ENCODE peak calls at places on chromosome 12, in six cellular contexts. V, I, U, P, B and S are unnamed samples.

GRCh38 chr12:12725956-12726542 is 8.9 kb downstream of the CDKN1B start:
- DNase-seq in P (no peak), I (no peak), U (no peak), B (no peak), V (no peak), S (no peak)

GRCh38 chr12:22573181-22573580 is 28.8 kb upstream of the C2CD5 start:
- DNase-seq in V (no peak), U (no peak), B (no peak), I (no peak), P (no peak), S (no peak)

GRCh38 chr12:1281683-1282366 is 290.8 kb downstream of the ERC1 start:
- DNase-seq in P (no peak), V (no peak), I (no peak), B (no peak), U (no peak), S (no peak)

GRCh38 chr12:28012333-28012918 is 39.9 kb upstream of the PTHLH start:
- DNase-seq in I (no peak), B (no peak), U (no peak), P (no peak), V (no peak), S (no peak)

GRCh38 chr12:5783274-5783920 is 161.7 kb downstream of the ANO2 start:
- DNase-seq in P (no peak), I (no peak), V (peak), B (no peak), U (no peak), S (no peak)

GRCh38 chr12:121776190-121777098 is 17.0 kb downstream of the RHOF start:
- DNase-seq in P (peak), U (peak), I (peak), B (no peak), V (peak), S (peak)

GRCh38 chr12:75721231-75721641 is 209.8 kb upstream of the KRR1 start:
- DNase-seq in V (peak), B (no peak), P (no peak), U (no peak), I (no peak), S (no peak)

GRCh38 chr12:113327000-113327399 is 7.9 kb downstream of the SLC8B1 start:
- DNase-seq in V (no peak), I (no peak), P (no peak), U (no peak), B (no peak), S (no peak)

GRCh38 chr12:125159687-125160086 is 94.5 kb downstream of the AACS start:
- DNase-seq in V (no peak), I (no peak), U (no peak), B (no peak), P (no peak), S (no peak)

GRCh38 chr12:65878540-65878939 is 54.3 kb downstream of the HMGA2 start:
- DNase-seq in B (no peak), U (no peak), V (peak), I (no peak), P (no peak), S (no peak)

GRCh38 chr12:65871865-65872645 is 47.8 kb downstream of the HMGA2 start:
- DNase-seq in B (no peak), V (no peak), I (no peak), U (no peak), P (no peak), S (no peak)

GRCh38 chr12:65876898-65877721 is 52.8 kb downstream of the HMGA2 start:
- DNase-seq in P (no peak), U (no peak), V (peak), B (peak), I (no peak), S (no peak)

GRCh38 chr12:65877836-65878235 is 53.6 kb downstream of the HMGA2 start:
- DNase-seq in V (peak), I (no peak), B (no peak), P (no peak), U (no peak), S (no peak)

DNA sequence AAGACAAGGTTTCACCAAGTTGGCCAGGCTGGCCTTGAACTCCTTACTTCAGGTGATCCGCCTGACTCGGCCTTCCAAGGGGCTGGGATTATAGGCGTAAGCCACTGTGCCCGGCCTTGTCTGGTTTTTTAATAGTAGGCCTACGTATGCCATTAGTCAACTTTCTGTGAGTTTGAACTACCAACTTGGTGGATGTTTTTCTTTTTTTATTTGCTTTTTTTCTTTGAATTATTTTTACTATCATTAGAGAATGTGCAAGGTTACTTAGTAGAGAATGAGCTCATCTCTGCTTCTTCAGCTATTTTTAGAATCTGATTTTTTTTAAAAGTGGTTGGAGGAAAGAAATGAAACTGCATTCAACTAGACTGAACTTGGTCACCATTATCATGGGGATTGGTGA is 51.4 kb downstream of the HMGA2 start:
- DNase-seq in I (no peak), B (no peak), P (no peak), U (no peak), V (no peak), S (no peak)
- TF ChIP-seq POLR2A in I (no peak), B (no peak), P (no peak), U (no peak), V (no peak), S (no peak)

GRCh38 chr12:55729592-55730446 is 1.0 kb upstream of the CD63 start:
- DNase-seq in I (peak), U (peak), V (peak), P (peak), B (peak), S (peak)
- TF ChIP-seq POLR2A in I (peak), U (peak), V (peak), P (peak), B (no peak), S (peak)

DNA sequence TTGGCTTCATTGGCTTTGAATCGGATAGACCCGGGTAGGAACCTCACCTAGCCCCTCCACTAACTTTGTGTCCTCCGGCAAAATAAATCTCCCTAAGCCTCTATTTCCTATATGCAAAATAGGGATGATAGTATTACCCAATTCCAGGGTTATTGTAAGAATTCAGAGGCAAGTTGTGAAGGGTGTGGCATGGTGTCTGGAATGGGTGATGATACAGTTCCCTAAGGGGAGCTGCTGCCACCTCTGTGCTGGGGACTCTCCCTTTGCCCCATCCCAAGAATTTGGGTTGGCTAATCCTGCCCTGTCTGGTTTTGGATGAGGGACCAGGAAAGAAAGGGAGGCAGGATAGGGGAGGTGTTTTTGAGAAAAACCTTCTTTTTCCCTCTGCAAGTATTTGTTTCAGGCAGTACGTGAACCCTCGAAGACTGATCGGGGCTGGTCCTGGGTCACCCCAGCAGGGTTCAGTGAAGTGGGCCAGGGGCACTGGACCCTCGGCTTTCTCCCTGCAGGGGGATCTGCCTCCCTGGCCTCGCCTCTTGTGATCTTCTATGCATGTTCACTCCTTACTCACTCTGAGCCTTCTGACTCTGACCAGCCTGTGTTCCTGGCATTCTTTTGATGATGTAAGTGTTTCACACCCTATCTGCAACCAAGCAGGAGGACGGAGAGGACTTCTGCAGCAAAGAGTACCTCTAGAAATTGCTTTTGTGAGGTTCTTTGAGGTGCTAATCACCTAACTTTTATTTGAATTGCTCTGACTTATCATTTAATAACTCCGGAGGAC is 60.8 kb downstream of the RASSF3 start:
- DNase-seq in P (no peak), V (peak), B (no peak), I (no peak), U (no peak), S (no peak)
- TF ChIP-seq POLR2A in P (no peak), V (no peak), B (no peak), I (no peak), U (no peak), S (peak)

GRCh38 chr12:66132408-66132807 is 1.9 kb upstream of the LLPH start:
- DNase-seq in B (peak), V (peak), P (no peak), U (no peak), I (no peak), S (no peak)
- TF ChIP-seq POLR2A in B (no peak), V (no peak), P (no peak), U (no peak), I (no peak), S (no peak)

DNA sequence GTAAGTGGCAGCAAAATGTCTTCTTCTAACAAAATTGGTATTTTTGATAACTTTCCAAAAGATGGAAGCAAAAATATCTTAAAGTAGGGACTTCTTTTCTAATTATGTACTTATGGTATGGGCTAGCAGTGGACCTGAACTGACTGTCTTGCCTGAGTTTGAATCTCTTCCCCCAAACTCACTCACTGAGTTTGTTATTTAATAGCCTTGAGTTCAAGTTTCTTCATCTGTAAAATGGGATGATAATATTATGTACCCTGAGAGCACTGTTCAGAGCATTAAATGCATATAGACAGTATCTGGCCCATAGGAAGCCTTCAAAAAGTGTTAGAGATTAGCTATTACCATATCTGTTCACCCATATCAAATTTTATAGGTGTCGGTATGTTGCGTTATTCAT is 210.4 kb upstream of the NUDT4 start:
- DNase-seq in B (no peak), U (no peak), V (no peak), I (no peak), P (no peak), S (no peak)
- TF ChIP-seq POLR2A in B (no peak), U (no peak), V (no peak), I (no peak), P (no peak), S (no peak)